ENCODE peak calls at places on chromosome 7, in four cellular contexts. K is cardiac muscle cell; Y is effector CD4-positive, alpha-beta T cell; A is HCT116. L is an unnamed sample.
A peak's percentile ranks its signal among the peaks of the same experiment; 100 is the strongest.

GRCh38 chr7:148436571-148436970 is 154.0 kb upstream of the C7orf33 start:
- DNase-seq in K (no peak), Y (no peak), A (no peak), L (no peak)

GRCh38 chr7:129502708-129503685 is 666 bp downstream of the SMKR1 start:
- DNase-seq in K (no peak), Y (no peak), A (no peak), L (no peak)

GRCh38 chr7:6551016-6551511 is at the start of gene GRID2IP:
- DNase-seq in K (no peak), Y (no peak), A (no peak), L (no peak)

GRCh38 chr7:112272921-112273561 is 66.5 kb downstream of the ZNF277 start:
- DNase-seq in K (peak; percentile 18), Y (no peak), A (no peak), L (no peak)

GRCh38 chr7:108299251-108300014 is 156.8 kb downstream of the NRCAM start:
- DNase-seq in K (peak; percentile 68), Y (no peak), A (no peak), L (no peak)

GRCh38 chr7:93150200-93150835 is 2.1 kb upstream of the SAMD9L start:
- DNase-seq in K (no peak), Y (no peak), A (no peak), L (no peak)

GRCh38 chr7:77862691-77863090 is 64.1 kb downstream of the PHTF2 start:
- DNase-seq in K (no peak), Y (no peak), A (no peak), L (no peak)

GRCh38 chr7:82740246-82740848 is 296.8 kb upstream of the CACNA2D1 start:
- DNase-seq in K (peak; percentile 76), Y (no peak), A (peak; percentile 50), L (peak; percentile 58)

GRCh38 chr7:116628971-116629586 is 42.9 kb upstream of the MET start:
- DNase-seq in K (no peak), Y (no peak), A (no peak), L (no peak)

GRCh38 chr7:155879592-155879991 is 67.3 kb upstream of the SHH start:
- DNase-seq in K (no peak), Y (no peak), A (no peak), L (no peak)

GRCh38 chr7:137975768-137976167 is 26.1 kb downstream of the CREB3L2 start:
- DNase-seq in K (no peak), Y (no peak), A (no peak), L (no peak)

L was measured in D341Med.